ENCODE peak calls at places on chromosomes 12 and 14, in four cellular contexts. One of them, this sample, is unnamed.

GRCh38 chr14:54931598-54932340 is 29.1 kb upstream of the GCH1 start:
- DNase-seq in GM12878: no peak
- DNase-seq in HepG2: no peak
- DNase-seq in K562: no peak
- DNase-seq in this sample: no peak

GRCh38 chr12:77190022-77190421 is 124.7 kb upstream of the E2F7 start:
- DNase-seq in HepG2: no peak
- DNase-seq in GM12878: no peak
- DNase-seq in K562: no peak
- DNase-seq in this sample: no peak

GRCh38 chr12:110037315-110037714 is 11.0 kb downstream of the C12orf76 start:
- DNase-seq in HepG2: no peak
- DNase-seq in GM12878: no peak
- DNase-seq in K562: no peak
- DNase-seq in this sample: no peak

GRCh38 chr12:123131291-123131831 is 19.5 kb downstream of the PITPNM2 start:
- DNase-seq in GM12878: no peak
- DNase-seq in HepG2: no peak
- DNase-seq in K562: no peak
- DNase-seq in this sample: no peak

GRCh38 chr12:19884081-19884480 is 444.8 kb downstream of the AEBP2 start:
- DNase-seq in K562: no peak
- DNase-seq in HepG2: no peak
- DNase-seq in GM12878: no peak
- DNase-seq in this sample: no peak

GRCh38 chr14:61474021-61474420 is 152.6 kb downstream of the PRKCH start:
- DNase-seq in HepG2: no peak
- DNase-seq in GM12878: no peak
- DNase-seq in K562: no peak
- DNase-seq in this sample: no peak

GRCh38 chr12:11545438-11546330 is 103.8 kb upstream of the ETV6 start:
- DNase-seq in HepG2: no peak
- DNase-seq in K562: no peak
- DNase-seq in GM12878: peak
- DNase-seq in this sample: no peak

GRCh38 chr12:32025906-32026305 is 66.7 kb downstream of the RESF1 start:
- DNase-seq in HepG2: no peak
- DNase-seq in K562: no peak
- DNase-seq in GM12878: peak
- DNase-seq in this sample: no peak

GRCh38 chr12:57744194-57744776 is 554 bp upstream of the TSPAN31 start:
- DNase-seq in GM12878: peak
- DNase-seq in HepG2: no peak
- DNase-seq in K562: peak
- DNase-seq in this sample: peak

GRCh38 chr14:53375573-53375972 is 222.4 kb upstream of the DDHD1 start:
- DNase-seq in K562: no peak
- DNase-seq in HepG2: no peak
- DNase-seq in GM12878: no peak
- DNase-seq in this sample: no peak

GRCh38 chr14:46769292-46769691 is 117.7 kb upstream of the RPL10L start:
- DNase-seq in GM12878: peak
- DNase-seq in HepG2: no peak
- DNase-seq in K562: no peak
- DNase-seq in this sample: no peak

GRCh38 chr14:102044566-102044965 is 42.3 kb downstream of the HSP90AA1 start:
- DNase-seq in GM12878: no peak
- DNase-seq in HepG2: no peak
- DNase-seq in K562: no peak
- DNase-seq in this sample: no peak

GRCh38 chr14:102049258-102050025 is 37.4 kb downstream of the HSP90AA1 start:
- DNase-seq in GM12878: no peak
- DNase-seq in HepG2: no peak
- DNase-seq in K562: no peak
- DNase-seq in this sample: no peak

GRCh38 chr14:102047808-102048540 is 38.9 kb downstream of the HSP90AA1 start:
- DNase-seq in K562: no peak
- DNase-seq in HepG2: no peak
- DNase-seq in GM12878: no peak
- DNase-seq in this sample: no peak

GRCh38 chr14:102043251-102044025 is 43.4 kb downstream of the HSP90AA1 start:
- DNase-seq in K562: no peak
- DNase-seq in GM12878: no peak
- DNase-seq in HepG2: no peak
- DNase-seq in this sample: no peak

GRCh38 chr14:102046337-102047278 is 40.2 kb downstream of the HSP90AA1 start:
- DNase-seq in K562: peak
- DNase-seq in GM12878: no peak
- DNase-seq in HepG2: peak
- DNase-seq in this sample: peak
- TF ChIP-seq CREB1 in K562: no peak
- TF ChIP-seq CREB1 in GM12878: no peak
- TF ChIP-seq CREB1 in HepG2: no peak
- TF ChIP-seq CREB1 in this sample: peak

DNA sequence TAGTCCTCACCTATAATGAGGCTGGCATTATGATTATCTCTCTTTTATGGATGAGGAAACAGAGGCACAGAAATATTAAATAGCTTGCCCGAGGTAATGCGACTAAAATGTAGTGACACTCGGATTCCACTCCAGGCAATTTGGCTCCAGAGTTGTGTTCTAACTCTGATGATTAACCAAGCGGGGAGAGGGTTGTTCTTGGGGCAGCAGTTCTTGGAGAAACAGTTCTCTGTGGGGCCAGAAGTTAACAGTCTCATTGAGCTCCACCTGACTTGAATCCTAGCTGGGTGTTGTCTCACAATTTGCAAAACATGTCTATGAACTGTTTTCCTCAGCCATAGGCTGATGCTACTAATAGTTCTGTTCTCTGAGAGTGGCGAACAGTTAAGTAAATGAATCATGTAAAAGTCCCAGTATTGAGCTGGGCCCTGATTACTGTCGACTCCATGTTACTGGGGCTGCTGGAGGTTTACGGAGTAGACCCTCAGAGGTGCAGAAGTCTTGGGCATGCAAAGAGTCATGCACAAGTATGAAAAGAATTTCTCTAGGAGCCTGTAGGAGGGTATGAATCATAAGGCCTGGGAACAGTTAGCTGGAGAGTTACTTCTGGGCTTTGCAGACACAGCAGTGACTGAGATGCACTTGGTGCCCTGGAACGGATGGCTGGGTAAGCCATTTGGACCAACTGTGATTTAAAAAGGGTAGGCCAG is 15.4 kb upstream of the NIN start:
- DNase-seq in K562: no peak
- DNase-seq in GM12878: no peak
- DNase-seq in HepG2: no peak
- DNase-seq in this sample: no peak
- H3K9ac ChIP-seq in K562: no peak
- H3K9ac ChIP-seq in GM12878: no peak
- H3K9ac ChIP-seq in HepG2: no peak
- H3K9ac ChIP-seq in this sample: no peak

GRCh38 chr14:100239200-100239839 is 376 bp downstream of the YY1 start:
- DNase-seq in HepG2: no peak
- DNase-seq in K562: no peak
- DNase-seq in GM12878: no peak
- DNase-seq in this sample: no peak
- TF ChIP-seq MAX in HepG2: no peak
- TF ChIP-seq MAX in K562: no peak
- TF ChIP-seq MAX in GM12878: no peak
- TF ChIP-seq MAX in this sample: no peak

GRCh38 chr12:48219635-48220034 is 16.5 kb upstream of the OR10AD1 start:
- DNase-seq in HepG2: no peak
- DNase-seq in K562: no peak
- DNase-seq in GM12878: no peak
- DNase-seq in this sample: no peak

GRCh38 chr12:48216785-48217184 is 13.7 kb upstream of the OR10AD1 start:
- DNase-seq in K562: no peak
- DNase-seq in GM12878: no peak
- DNase-seq in HepG2: no peak
- DNase-seq in this sample: no peak

GRCh38 chr12:48220701-48221100 is 17.6 kb upstream of the OR10AD1 start:
- DNase-seq in HepG2: no peak
- DNase-seq in K562: no peak
- DNase-seq in GM12878: no peak
- DNase-seq in this sample: no peak

GRCh38 chr12:48221645-48222044 is 18.6 kb upstream of the OR10AD1 start:
- DNase-seq in HepG2: no peak
- DNase-seq in K562: no peak
- DNase-seq in GM12878: no peak
- DNase-seq in this sample: no peak
- TF ChIP-seq CREB1 in HepG2: no peak
- TF ChIP-seq CREB1 in K562: no peak
- TF ChIP-seq CREB1 in GM12878: no peak
- TF ChIP-seq CREB1 in this sample: no peak

DNA sequence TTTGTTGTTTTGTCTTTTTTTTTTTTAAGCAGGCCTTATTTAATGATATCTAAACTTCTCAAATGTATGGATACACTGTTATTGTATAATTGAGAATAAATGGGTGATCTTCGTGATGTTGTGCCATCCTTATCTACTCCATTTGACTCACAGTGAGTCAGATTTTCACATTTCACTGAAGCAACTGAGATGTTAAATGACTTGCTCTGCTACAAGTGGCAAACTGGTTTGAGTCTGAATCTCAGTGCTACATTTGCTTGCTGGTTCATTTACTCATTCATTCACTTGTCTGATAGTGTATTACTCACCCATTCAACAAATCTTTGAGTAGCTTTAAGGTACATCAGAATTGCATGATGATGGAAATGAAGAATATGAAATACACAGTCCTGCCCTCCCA is 2.6 kb downstream of the KIAA0586 start:
- DNase-seq in K562: no peak
- DNase-seq in HepG2: no peak
- DNase-seq in GM12878: no peak
- DNase-seq in this sample: no peak
- H3K9ac ChIP-seq in K562: peak
- H3K9ac ChIP-seq in HepG2: no peak
- H3K9ac ChIP-seq in GM12878: no peak
- H3K9ac ChIP-seq in this sample: no peak

GRCh38 chr12:115623764-115624334 is 653.6 kb downstream of the MED13L start:
- DNase-seq in GM12878: no peak
- DNase-seq in HepG2: no peak
- DNase-seq in K562: no peak
- DNase-seq in this sample: peak
- TF ChIP-seq MAX in GM12878: no peak
- TF ChIP-seq MAX in HepG2: no peak
- TF ChIP-seq MAX in K562: no peak
- TF ChIP-seq MAX in this sample: no peak

GRCh38 chr12:59570134-59570533 is 25.7 kb upstream of the SLC16A7 start:
- DNase-seq in HepG2: no peak
- DNase-seq in K562: no peak
- DNase-seq in GM12878: no peak
- DNase-seq in this sample: no peak
- TF ChIP-seq CREB1 in HepG2: no peak
- TF ChIP-seq CREB1 in K562: no peak
- TF ChIP-seq CREB1 in GM12878: no peak
- TF ChIP-seq CREB1 in this sample: no peak

GRCh38 chr14:28765169-28765906 is 1.2 kb upstream of the FOXG1 start:
- DNase-seq in HepG2: no peak
- DNase-seq in K562: no peak
- DNase-seq in GM12878: no peak
- DNase-seq in this sample: no peak
- H3K9ac ChIP-seq in HepG2: no peak
- H3K9ac ChIP-seq in K562: peak
- H3K9ac ChIP-seq in GM12878: no peak
- H3K9ac ChIP-seq in this sample: no peak

DNA sequence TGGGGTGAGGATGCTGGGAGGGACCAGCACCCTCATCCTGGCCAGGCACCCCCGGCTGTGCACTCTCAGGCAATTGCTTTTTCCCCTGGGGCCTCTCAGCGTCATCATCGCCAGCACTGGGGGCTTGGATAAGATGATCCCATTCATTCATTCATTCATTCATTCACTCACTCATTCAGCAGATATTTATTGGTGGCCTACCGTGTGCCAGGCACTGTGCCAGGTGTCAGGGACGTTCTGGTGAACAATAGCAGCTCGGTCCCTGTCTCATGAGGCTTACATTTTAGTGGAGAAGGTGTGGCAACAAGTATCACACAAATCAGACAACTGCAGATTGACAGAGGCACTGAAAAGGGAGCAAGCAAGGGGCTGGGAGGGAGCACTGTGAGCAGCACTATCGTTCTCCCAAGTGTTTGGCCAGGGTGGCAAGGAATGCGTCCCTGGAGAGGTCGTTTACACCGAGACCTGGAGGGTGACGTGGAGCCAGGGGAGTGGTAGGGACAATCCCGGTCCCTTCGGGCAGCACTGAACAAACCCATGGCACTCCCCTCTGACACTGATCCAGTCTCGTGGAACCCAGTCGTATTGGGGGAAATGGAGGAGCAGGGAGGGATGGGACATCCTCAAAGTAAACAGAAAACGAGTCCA is 124.1 kb downstream of the PAPOLA start:
- DNase-seq in K562: no peak
- DNase-seq in HepG2: no peak
- DNase-seq in GM12878: no peak
- DNase-seq in this sample: no peak
- TF ChIP-seq MAX in K562: no peak
- TF ChIP-seq MAX in HepG2: no peak
- TF ChIP-seq MAX in GM12878: no peak
- TF ChIP-seq MAX in this sample: no peak

GRCh38 chr12:5969974-5970690 is 25.1 kb upstream of the ANO2 start:
- DNase-seq in GM12878: no peak
- DNase-seq in K562: no peak
- DNase-seq in HepG2: no peak
- DNase-seq in this sample: no peak
- TF ChIP-seq CREB1 in GM12878: no peak
- TF ChIP-seq CREB1 in K562: no peak
- TF ChIP-seq CREB1 in HepG2: no peak
- TF ChIP-seq CREB1 in this sample: no peak

This sample was measured in H1.